ENCODE peak calls at places on chromosome 22, in seven cellular contexts. A is CD4-positive, alpha-beta memory T cell; W is IMR-90; N is dermis microvascular lymphatic vessel endothelial cell; K is ovary; P is kidney; D is progenitor cell of endocrine pancreas. T is an unnamed sample.

GRCh38 chr22:50085211-50085999 is at the start of gene MLC1:
- DNase-seq in P (peak), N (no peak), W (peak), D (no peak), K (no peak), A (peak), T (peak)

GRCh38 chr22:41243361-41243760 is 2.6 kb upstream of the CHADL start:
- DNase-seq in A (no peak), P (no peak), D (no peak), W (no peak), N (no peak), K (no peak), T (no peak)

GRCh38 chr22:49512471-49512870 is 315.2 kb downstream of the BRD1 start:
- DNase-seq in K (no peak), P (no peak), W (no peak), N (no peak), A (no peak), D (no peak), T (no peak)

GRCh38 chr22:30946354-30946753 is 22.2 kb downstream of the MORC2 start:
- DNase-seq in D (no peak), N (no peak), P (no peak), K (no peak), A (no peak), W (no peak), T (no peak)

GRCh38 chr22:37627545-37627944 is 11.9 kb upstream of the SH3BP1 start:
- DNase-seq in D (no peak), N (no peak), K (no peak), P (no peak), W (no peak), A (peak), T (no peak)

GRCh38 chr22:26321469-26321913 is 107.6 kb upstream of the ASPHD2 start:
- DNase-seq in A (no peak), P (no peak), W (peak), D (no peak), K (no peak), N (no peak), T (peak)

GRCh38 chr22:29587938-29588699 is 7.2 kb upstream of the NIPSNAP1 start:
- DNase-seq in P (no peak), D (no peak), A (no peak), K (no peak), W (peak), N (no peak), T (peak)

GRCh38 chr22:48153726-48154125 is 1391.3 kb downstream of the TBC1D22A start:
- DNase-seq in N (no peak), D (no peak), P (no peak), K (no peak), W (no peak), A (no peak), T (no peak)

GRCh38 chr22:50473855-50474671 is 772 bp downstream of the SBF1 start:
- DNase-seq in K (peak), W (peak), A (peak), N (no peak), D (no peak), P (peak), T (no peak)

GRCh38 chr22:46652081-46652929 is 32.1 kb downstream of the GRAMD4 start:
- DNase-seq in D (no peak), K (peak), A (no peak), P (no peak), N (no peak), W (peak), T (no peak)

GRCh38 chr22:22020425-22020852 is 37.9 kb upstream of the TOP3B start:
- DNase-seq in P (no peak), W (no peak), D (no peak), N (no peak), K (no peak), A (no peak), T (no peak)

GRCh38 chr22:26462051-26462450 is 21.5 kb downstream of the HPS4 start:
- DNase-seq in N (no peak), D (no peak), A (no peak), W (no peak), P (no peak), K (no peak), T (no peak)

GRCh38 chr22:20887375-20887774 is 28.6 kb downstream of the SNAP29 start:
- DNase-seq in N (no peak), W (peak), P (peak), A (no peak), D (no peak), K (no peak), T (no peak)

GRCh38 chr22:45262931-45263789 is 21.6 kb upstream of the UPK3A start:
- DNase-seq in N (no peak), P (peak), A (no peak), D (no peak), K (no peak), W (no peak), T (no peak)

GRCh38 chr22:49076300-49077035 is 751.2 kb downstream of the BRD1 start:
- DNase-seq in W (no peak), K (no peak), P (peak), N (no peak), D (no peak), A (no peak), T (no peak)

T was measured in BJ.